ENCODE peak calls at places on chromosomes 4 and X, in ten cellular contexts. X is AG10803, V is fibroblast of mammary gland, Y is GM23338, K is GM12878, F is Caco-2, A is ascending aorta, P is astrocyte of the cerebellum, B is kidney epithelial cell, E is A673. L is an unnamed sample.

GRCh38 chr4:174152717-174153466 is 130.6 kb downstream of the FBXO8 start:
- DNase-seq in X (no peak), V (no peak), Y (peak; percentile 54), K (no peak), F (no peak), A (no peak), P (no peak), B (no peak), E (peak; percentile 81), L (peak; percentile 25)

GRCh38 chrX:63784346-63784901 is 590 bp downstream of the ARHGEF9 start:
- DNase-seq in X (no peak), V (no peak), Y (no peak), K (no peak), F (no peak), A (no peak), P (no peak), B (no peak), E (no peak), L (no peak)

GRCh38 chr4:185115827-185116232 is 27.2 kb upstream of the SLC25A4 start:
- DNase-seq in X (peak; percentile 63), V (peak; percentile 81), Y (peak; percentile 88), K (no peak), F (peak; percentile 52), A (peak; percentile 71), P (peak; percentile 43), B (peak; percentile 77), E (peak; percentile 30), L (peak; percentile 94)

GRCh38 chr4:157978680-157979361 is 194.0 kb downstream of the GASK1B start:
- DNase-seq in X (peak; percentile 64), V (peak; percentile 71), Y (peak; percentile 90), K (no peak), F (peak; percentile 25), A (peak; percentile 72), P (peak; percentile 60), B (peak; percentile 18), E (peak; percentile 89), L (peak; percentile 81)

GRCh38 chr4:6620891-6621555 is 19.5 kb upstream of the MRFAP1 start:
- DNase-seq in X (no peak), V (no peak), Y (peak; percentile 23), K (no peak), F (no peak), A (no peak), P (no peak), B (no peak), E (no peak), L (no peak)

GRCh38 chr4:72525938-72526337 is 43.1 kb downstream of the ADAMTS3 start:
- DNase-seq in X (peak; percentile 41), V (peak; percentile 73), Y (no peak), K (no peak), F (no peak), A (peak; percentile 66), P (peak; percentile 75), B (peak; percentile 21), E (no peak), L (peak; percentile 44)

GRCh38 chrX:126030021-126030420 is 136.1 kb downstream of the DCAF12L2 start:
- DNase-seq in X (no peak), V (no peak), Y (no peak), K (no peak), F (no peak), A (no peak), P (no peak), B (no peak), E (no peak), L (no peak)

GRCh38 chrX:23907496-23908218 is at the start of the genes APOO and CXorf58:
- DNase-seq in X (peak; percentile 89), V (peak; percentile 87), Y (peak; percentile 92), K (peak; percentile 54), F (peak; percentile 92), A (peak; percentile 94), P (peak; percentile 67), B (peak; percentile 55), E (peak; percentile 94), L (peak; percentile 94)

GRCh38 chrX:41946230-41946629 is 22.9 kb upstream of the CASK start:
- DNase-seq in X (no peak), V (no peak), Y (no peak), K (no peak), F (no peak), A (no peak), P (no peak), B (no peak), E (no peak), L (no peak)

GRCh38 chr4:174946246-174946645 is 28.1 kb downstream of the ADAM29 start:
- DNase-seq in X (no peak), V (no peak), Y (no peak), K (no peak), F (no peak), A (no peak), P (no peak), B (no peak), E (no peak), L (no peak)

GRCh38 chrX:139058831-139059495 is 347.4 kb upstream of the FGF13 start:
- DNase-seq in X (no peak), V (peak; percentile 73), Y (no peak), K (no peak), F (no peak), A (no peak), P (peak; percentile 41), B (peak; percentile 64), E (no peak), L (no peak)

GRCh38 chrX:150841466-150842197 is 56.8 kb downstream of the CD99L2 start:
- DNase-seq in X (peak; percentile 50), V (peak; percentile 67), Y (no peak), K (no peak), F (no peak), A (no peak), P (no peak), B (no peak), E (no peak), L (peak; percentile 47)

GRCh38 chr4:101074326-101074725 is 273.0 kb downstream of the PPP3CA start:
- DNase-seq in X (peak; percentile 48), V (no peak), Y (no peak), K (no peak), F (no peak), A (no peak), P (peak; percentile 2), B (no peak), E (no peak), L (peak; percentile 12)

GRCh38 chr4:139619644-139620043 is 46.0 kb upstream of the MGST2 start:
- DNase-seq in X (peak; percentile 30), V (peak; percentile 42), Y (peak; percentile 79), K (no peak), F (no peak), A (no peak), P (no peak), B (no peak), E (peak; percentile 59), L (peak; percentile 40)

GRCh38 chr4:96691496-96691895 is 851.6 kb downstream of the PDHA2 start:
- DNase-seq in X (no peak), V (no peak), Y (no peak), K (no peak), F (no peak), A (no peak), P (no peak), B (no peak), E (peak; percentile 54), L (no peak)

DNA sequence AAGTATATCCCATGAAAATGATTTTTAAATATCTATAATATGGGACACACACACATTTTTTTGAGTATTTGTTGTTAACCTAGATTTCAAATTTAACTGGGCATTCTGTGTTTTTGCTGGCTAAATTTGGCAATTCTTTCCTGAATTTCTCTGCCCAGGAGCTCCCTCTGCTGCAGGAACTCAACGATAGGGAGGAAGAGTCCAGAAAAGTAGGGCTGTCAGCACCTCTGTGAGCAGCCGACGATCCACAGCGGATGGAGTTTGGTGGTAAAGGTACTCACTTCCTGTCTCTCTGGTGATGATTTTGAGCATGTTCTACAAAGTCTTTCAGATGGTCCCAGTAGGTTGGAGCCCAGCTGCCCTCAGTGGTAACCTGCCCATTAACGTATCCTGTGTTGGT is 23.1 kb upstream of the TMEM184C start:
- DNase-seq in X (no peak), V (no peak), Y (peak; percentile 41), K (no peak), F (no peak), A (no peak), P (no peak), B (no peak), E (no peak), L (no peak)
- TF ChIP-seq CTCF in X (peak; percentile 27), V (peak; percentile 17), Y (peak; percentile 41), K (no peak), F (no peak), A (no peak), P (no peak), B (no peak), E (peak; percentile 28), L (peak; percentile 35)

GRCh38 chr4:80229590-80229989 is 32.3 kb downstream of the PRDM8 start:
- DNase-seq in X (no peak), V (no peak), Y (no peak), K (peak; percentile 60), F (no peak), A (no peak), P (no peak), B (no peak), E (no peak), L (no peak)
- H3K4me3 ChIP-seq in X (no peak overlapping the region), V (no peak overlapping the region), Y (no peak overlapping the region), K (no peak overlapping the region), F (no peak overlapping the region), A (no peak overlapping the region), P (no peak overlapping the region), B (no peak overlapping the region), E (no peak overlapping the region), L (no peak overlapping the region)

GRCh38 chr4:105198541-105198940 is 51.9 kb downstream of the TET2 start:
- DNase-seq in X (peak; percentile 66), V (peak; percentile 37), Y (no peak), K (no peak), F (no peak), A (no peak), P (no peak), B (no peak), E (no peak), L (peak; percentile 32)

GRCh38 chr4:105194328-105195231 is 47.9 kb downstream of the TET2 start:
- DNase-seq in X (no peak), V (peak; percentile 45), Y (no peak), K (peak; percentile 55), F (no peak), A (no peak), P (no peak), B (no peak), E (no peak), L (peak; percentile 69)

GRCh38 chr4:105197777-105198176 is 51.1 kb downstream of the TET2 start:
- DNase-seq in X (peak; percentile 18), V (peak; percentile 18), Y (no peak), K (no peak), F (no peak), A (no peak), P (no peak), B (no peak), E (no peak), L (no peak)

GRCh38 chr4:105192910-105193309 is 46.2 kb downstream of the TET2 start:
- DNase-seq in X (no peak), V (no peak), Y (no peak), K (no peak), F (no peak), A (no peak), P (no peak), B (no peak), E (no peak), L (no peak)

GRCh38 chr4:105196523-105197145 is 50.0 kb downstream of the TET2 start:
- DNase-seq in X (no peak), V (peak; percentile 25), Y (peak; percentile 36), K (peak; percentile 35), F (no peak), A (no peak), P (no peak), B (no peak), E (peak; percentile 41), L (peak; percentile 15)
- TF ChIP-seq CTCF in X (peak; percentile 34), V (peak; percentile 33), Y (peak; percentile 56), K (no peak), F (peak; percentile 23), A (no peak), P (peak; percentile 34), B (peak; percentile 36), E (peak; percentile 54), L (peak; percentile 40)

GRCh38 chr4:22500831-22501714 is 14.8 kb downstream of the ADGRA3 start:
- DNase-seq in X (peak; percentile 21), V (peak; percentile 63), Y (no peak), K (peak; percentile 28), F (no peak), A (no peak), P (no peak), B (peak; percentile 77), E (no peak), L (peak; percentile 83)
- H3K4me3 ChIP-seq in X (no peak overlapping the region), V (no peak overlapping the region), Y (no peak overlapping the region), K (no peak overlapping the region), F (no peak overlapping the region), A (no peak overlapping the region), P (no peak overlapping the region), B (no peak overlapping the region), E (no peak overlapping the region), L (no peak overlapping the region)

L was measured in cardiac fibroblast.